ENCODE peak calls at places on chromosomes 16 and 17, in five cellular contexts. F is T-helper 17 cell, D is NCI-H510A, P is EL, I is T-helper 1 cell. M is an unnamed sample.
A peak's percentile ranks its signal among the peaks of the same experiment; 100 is the strongest.

GRCh38 chr17:47990962-47991731 is 20.2 kb downstream of the CDK5RAP3 start:
- DNase-seq in P (no peak), F (no peak), D (no peak), I (no peak), M (no peak)

GRCh38 chr16:15640966-15641365 is 2.0 kb downstream of the MARF1 start:
- DNase-seq in D (no peak), P (no peak), I (no peak), F (no peak), M (no peak)

GRCh38 chr16:2428051-2428786 is 1.0 kb upstream of the CCNF start:
- DNase-seq in D (peak; percentile 12), F (no peak), P (peak; percentile 46), I (no peak), M (no peak)

GRCh38 chr16:2816751-2817495 is at the start of gene PRSS21:
- DNase-seq in P (no peak), I (no peak), D (no peak), F (no peak), M (no peak)

GRCh38 chr16:1288813-1289479 is 20.5 kb upstream of the UBE2I start:
- DNase-seq in F (no peak), P (no peak), D (peak; percentile 50), I (no peak), M (no peak)

GRCh38 chr17:73976676-73977521 is 226.6 kb upstream of the RPL38 start:
- DNase-seq in D (peak; percentile 92), F (no peak), P (no peak), I (no peak), M (no peak)

GRCh38 chr17:64230551-64231408 is 32.3 kb downstream of the TEX2 start:
- DNase-seq in D (no peak), P (peak; percentile 95), F (no peak), I (no peak), M (no peak)

GRCh38 chr17:34254651-34255380 is at the start of gene CCL2:
- DNase-seq in D (no peak), P (peak; percentile 92), F (no peak), I (no peak), M (no peak)

GRCh38 chr17:64024781-64025731 is 4.6 kb upstream of the ICAM2 start:
- DNase-seq in D (no peak), I (no peak), F (peak; percentile 56), P (peak; percentile 48), M (peak; percentile 61)

GRCh38 chr16:66041907-66042306 is 324.6 kb upstream of the CDH5 start:
- DNase-seq in I (no peak), P (no peak), D (no peak), F (no peak), M (no peak)

GRCh38 chr17:7045492-7046126 is 1.7 kb upstream of the SLC16A11 start:
- DNase-seq in D (peak; percentile 13), I (no peak), F (no peak), P (peak; percentile 73), M (no peak)

GRCh38 chr16:29312835-29313558 is 93.5 kb downstream of the NPIPB11 start:
- DNase-seq in F (no peak), D (no peak), P (no peak), I (no peak), M (no peak)

GRCh38 chr17:40356906-40357861 is 7.4 kb downstream of the GJD3 start:
- DNase-seq in F (no peak), D (no peak), I (no peak), P (no peak), M (no peak)

GRCh38 chr16:81864646-81865382 is 85.7 kb downstream of the PLCG2 start:
- DNase-seq in D (peak; percentile 13), P (no peak), F (no peak), I (no peak), M (no peak)

GRCh38 chr17:55496094-55496881 is 15.0 kb downstream of the SMIM36 start:
- DNase-seq in I (no peak), D (no peak), F (no peak), P (peak; percentile 8), M (no peak)

GRCh38 chr17:30095507-30096244 is 20.9 kb upstream of the NSRP1 start:
- DNase-seq in D (no peak), I (no peak), F (no peak), P (peak; percentile 79), M (no peak)

GRCh38 chr17:58268774-58269556 is 11.8 kb downstream of the MPO start:
- DNase-seq in D (no peak), F (no peak), P (no peak), I (no peak), M (no peak)

GRCh38 chr16:66695474-66695934 is 1.0 kb downstream of the CMTM4 start:
- DNase-seq in P (no peak), I (no peak), D (no peak), F (no peak), M (no peak)

GRCh38 chr17:3983945-3984484 is 19.8 kb upstream of the ATP2A3 start:
- DNase-seq in I (no peak), P (peak; percentile 50), F (no peak), D (no peak), M (no peak)

GRCh38 chr17:82691714-82692113 is 6.8 kb downstream of the RAB40B start:
- DNase-seq in I (no peak), P (no peak), F (no peak), D (no peak), M (no peak)

GRCh38 chr16:84545114-84545737 is 40.8 kb upstream of the MEAK7 start:
- DNase-seq in I (no peak), D (no peak), P (no peak), F (no peak), M (no peak)

GRCh38 chr17:76271669-76272540 is 6.8 kb downstream of the UBALD2 start:
- DNase-seq in P (no peak), F (peak; percentile 64), I (peak; percentile 51), D (no peak), M (peak; percentile 61)

GRCh38 chr16:29962344-29962994 is 590 bp downstream of the TMEM219 start:
- DNase-seq in I (no peak), P (peak; percentile 48), F (no peak), D (no peak), M (no peak)

GRCh38 chr17:38554430-38555350 is 51.1 kb downstream of the SRCIN1 start:
- DNase-seq in I (no peak), D (peak; percentile 60), F (no peak), P (peak; percentile 19), M (no peak)

GRCh38 chr16:25260416-25260815 is 2.8 kb upstream of the ZKSCAN2 start:
- DNase-seq in D (no peak), I (no peak), P (peak; percentile 13), F (no peak), M (no peak)

GRCh38 chr17:39671651-39672521 is 3.6 kb downstream of the PNMT start:
- DNase-seq in P (peak; percentile 38), I (no peak), D (no peak), F (no peak), M (no peak)

GRCh38 chr17:76022973-76023899 is 3.9 kb downstream of the EVPL start:
- DNase-seq in P (no peak), F (no peak), I (no peak), D (no peak), M (no peak)

GRCh38 chr16:53576228-53576627 is 73.2 kb upstream of the AKTIP start:
- DNase-seq in I (no peak), F (no peak), P (no peak), D (no peak), M (no peak)

GRCh38 chr17:82548681-82549303 is 29.3 kb downstream of the FOXK2 start:
- DNase-seq in F (no peak), D (no peak), I (no peak), P (no peak), M (peak; percentile 37)

GRCh38 chr17:19021622-19022083 is 17.1 kb upstream of the FAM83G start:
- DNase-seq in P (no peak), D (no peak), I (no peak), F (no peak), M (no peak)

GRCh38 chr17:9086577-9086976 is 65.3 kb downstream of the NTN1 start:
- DNase-seq in I (no peak), D (no peak), P (no peak), F (no peak), M (no peak)

GRCh38 chr16:23869052-23869451 is 33.3 kb downstream of the PRKCB start:
- DNase-seq in I (no peak), F (no peak), D (no peak), P (no peak), M (peak; percentile 42)

M was measured in natural killer cell.